ENCODE peak calls at places on chromosomes 3 and 15, in four cellular contexts. One of them, this sample, is unnamed.

GRCh38 chr15:37733628-37734027 is 200.8 kb upstream of the TMCO5A start:
- DNase-seq in astrocyte: no peak
- DNase-seq in fibroblast of villous mesenchyme: no peak
- DNase-seq in right atrium auricular region: no peak
- DNase-seq in this sample: peak

GRCh38 chr15:94840794-94841587 is 609.6 kb downstream of the MCTP2 start:
- DNase-seq in astrocyte: peak
- DNase-seq in fibroblast of villous mesenchyme: peak
- DNase-seq in right atrium auricular region: no peak
- DNase-seq in this sample: peak

GRCh38 chr15:86165263-86166204 is 85.9 kb downstream of the AGBL1 start:
- DNase-seq in astrocyte: peak
- DNase-seq in fibroblast of villous mesenchyme: no peak
- DNase-seq in right atrium auricular region: no peak
- DNase-seq in this sample: no peak

GRCh38 chr3:180265551-180265950 is 228.8 kb upstream of the PEX5L start:
- DNase-seq in astrocyte: peak
- DNase-seq in fibroblast of villous mesenchyme: peak
- DNase-seq in right atrium auricular region: no peak
- DNase-seq in this sample: no peak

GRCh38 chr3:134052370-134052769 is 22.6 kb upstream of the SLCO2A1 start:
- DNase-seq in astrocyte: no peak
- DNase-seq in fibroblast of villous mesenchyme: no peak
- DNase-seq in right atrium auricular region: no peak
- DNase-seq in this sample: no peak

GRCh38 chr3:149388001-149388435 is 10.6 kb upstream of the TM4SF1 start:
- DNase-seq in astrocyte: peak
- DNase-seq in fibroblast of villous mesenchyme: peak
- DNase-seq in right atrium auricular region: no peak
- DNase-seq in this sample: peak

GRCh38 chr15:40308844-40309189 is 1.1 kb upstream of the PLCB2 start:
- DNase-seq in astrocyte: no peak
- DNase-seq in fibroblast of villous mesenchyme: peak
- DNase-seq in right atrium auricular region: no peak
- DNase-seq in this sample: no peak

GRCh38 chr3:55622116-55622515 is 135.0 kb upstream of the WNT5A start:
- DNase-seq in astrocyte: peak
- DNase-seq in fibroblast of villous mesenchyme: no peak
- DNase-seq in right atrium auricular region: no peak
- DNase-seq in this sample: no peak

GRCh38 chr3:195204360-195205166 is 66.4 kb downstream of the XXYLT1 start:
- DNase-seq in astrocyte: peak
- DNase-seq in fibroblast of villous mesenchyme: no peak
- DNase-seq in right atrium auricular region: peak
- DNase-seq in this sample: peak

GRCh38 chr3:32355892-32356291 is 35.8 kb upstream of the CMTM7 start:
- DNase-seq in astrocyte: no peak
- DNase-seq in fibroblast of villous mesenchyme: no peak
- DNase-seq in right atrium auricular region: no peak
- DNase-seq in this sample: no peak

GRCh38 chr3:103059481-103059880 is 624.7 kb downstream of the ZPLD1 start:
- DNase-seq in astrocyte: no peak
- DNase-seq in fibroblast of villous mesenchyme: no peak
- DNase-seq in right atrium auricular region: no peak
- DNase-seq in this sample: no peak

GRCh38 chr3:139745831-139746230 is 68.1 kb upstream of the NMNAT3 start:
- DNase-seq in astrocyte: peak
- DNase-seq in fibroblast of villous mesenchyme: peak
- DNase-seq in right atrium auricular region: no peak
- DNase-seq in this sample: peak

GRCh38 chr3:28328188-28329151 is 20.1 kb upstream of the ZCWPW2 start:
- DNase-seq in astrocyte: no peak
- DNase-seq in fibroblast of villous mesenchyme: peak
- DNase-seq in right atrium auricular region: no peak
- DNase-seq in this sample: peak

GRCh38 chr3:196813903-196814302 is 53.8 kb upstream of the SENP5 start:
- DNase-seq in astrocyte: peak
- DNase-seq in fibroblast of villous mesenchyme: no peak
- DNase-seq in right atrium auricular region: no peak
- DNase-seq in this sample: peak

GRCh38 chr3:5729852-5730251 is 542.3 kb downstream of the EDEM1 start:
- DNase-seq in astrocyte: no peak
- DNase-seq in fibroblast of villous mesenchyme: no peak
- DNase-seq in right atrium auricular region: no peak
- DNase-seq in this sample: no peak

GRCh38 chr3:185807455-185808068 is 17.3 kb downstream of the IGF2BP2 start:
- DNase-seq in astrocyte: peak
- DNase-seq in fibroblast of villous mesenchyme: no peak
- DNase-seq in right atrium auricular region: no peak
- DNase-seq in this sample: peak

GRCh38 chr3:86950717-86951116 is 40.2 kb downstream of the VGLL3 start:
- DNase-seq in astrocyte: no peak
- DNase-seq in fibroblast of villous mesenchyme: no peak
- DNase-seq in right atrium auricular region: no peak
- DNase-seq in this sample: no peak

GRCh38 chr15:56929389-56929788 is 10.9 kb downstream of the TCF12 start:
- DNase-seq in astrocyte: peak
- DNase-seq in fibroblast of villous mesenchyme: peak
- DNase-seq in right atrium auricular region: no peak
- DNase-seq in this sample: peak

GRCh38 chr3:154969366-154969765 is 110.8 kb upstream of the MME start:
- DNase-seq in astrocyte: no peak
- DNase-seq in fibroblast of villous mesenchyme: peak
- DNase-seq in right atrium auricular region: no peak
- DNase-seq in this sample: peak

GRCh38 chr3:63400259-63400860 is 122.3 kb downstream of the SYNPR start:
- DNase-seq in astrocyte: peak
- DNase-seq in fibroblast of villous mesenchyme: peak
- DNase-seq in right atrium auricular region: no peak
- DNase-seq in this sample: peak

GRCh38 chr15:81002004-81002253 is 1.2 kb downstream of the TLNRD1 start:
- DNase-seq in astrocyte: no peak
- DNase-seq in fibroblast of villous mesenchyme: no peak
- DNase-seq in right atrium auricular region: no peak
- DNase-seq in this sample: no peak

GRCh38 chr3:71972031-71972430 is 187.1 kb upstream of the PROK2 start:
- DNase-seq in astrocyte: no peak
- DNase-seq in fibroblast of villous mesenchyme: no peak
- DNase-seq in right atrium auricular region: no peak
- DNase-seq in this sample: no peak

GRCh38 chr3:99920530-99921376 is 103.1 kb downstream of the CMSS1 start:
- DNase-seq in astrocyte: no peak
- DNase-seq in fibroblast of villous mesenchyme: peak
- DNase-seq in right atrium auricular region: peak
- DNase-seq in this sample: peak

GRCh38 chr3:73484656-73485248 is 140.0 kb downstream of the PDZRN3 start:
- DNase-seq in astrocyte: no peak
- DNase-seq in fibroblast of villous mesenchyme: no peak
- DNase-seq in right atrium auricular region: no peak
- DNase-seq in this sample: peak

GRCh38 chr15:73028030-73028429 is 24.2 kb upstream of the NEO1 start:
- DNase-seq in astrocyte: no peak
- DNase-seq in fibroblast of villous mesenchyme: no peak
- DNase-seq in right atrium auricular region: no peak
- DNase-seq in this sample: no peak

GRCh38 chr3:171718493-171719205 is 91.6 kb downstream of the PLD1 start:
- DNase-seq in astrocyte: no peak
- DNase-seq in fibroblast of villous mesenchyme: no peak
- DNase-seq in right atrium auricular region: no peak
- DNase-seq in this sample: no peak

GRCh38 chr3:100880845-100881244 is 112.4 kb downstream of the ABI3BP start:
- DNase-seq in astrocyte: peak
- DNase-seq in fibroblast of villous mesenchyme: no peak
- DNase-seq in right atrium auricular region: no peak
- DNase-seq in this sample: no peak

GRCh38 chr15:58497036-58497785 is 65.4 kb downstream of the LIPC start:
- DNase-seq in astrocyte: no peak
- DNase-seq in fibroblast of villous mesenchyme: no peak
- DNase-seq in right atrium auricular region: no peak
- DNase-seq in this sample: no peak

GRCh38 chr3:133578548-133579191 is 5.2 kb downstream of the CDV3 start:
- DNase-seq in astrocyte: peak
- DNase-seq in fibroblast of villous mesenchyme: peak
- DNase-seq in right atrium auricular region: peak
- DNase-seq in this sample: peak

GRCh38 chr3:128607710-128608048 is 42.9 kb downstream of the RPN1 start:
- DNase-seq in astrocyte: no peak
- DNase-seq in fibroblast of villous mesenchyme: no peak
- DNase-seq in right atrium auricular region: no peak
- DNase-seq in this sample: no peak

GRCh38 chr3:195259146-195259563 is 11.8 kb downstream of the XXYLT1 start:
- DNase-seq in astrocyte: peak
- DNase-seq in fibroblast of villous mesenchyme: peak
- DNase-seq in right atrium auricular region: peak
- DNase-seq in this sample: no peak

GRCh38 chr15:101037090-101037830 is 118.1 kb downstream of the LRRK1 start:
- DNase-seq in astrocyte: no peak
- DNase-seq in fibroblast of villous mesenchyme: no peak
- DNase-seq in right atrium auricular region: peak
- DNase-seq in this sample: no peak

GRCh38 chr3:179279294-179279693 is 28.4 kb upstream of the KCNMB3 start:
- DNase-seq in astrocyte: no peak
- DNase-seq in fibroblast of villous mesenchyme: no peak
- DNase-seq in right atrium auricular region: no peak
- DNase-seq in this sample: no peak

GRCh38 chr15:99441871-99442267 is 123.9 kb upstream of the MEF2A start:
- DNase-seq in astrocyte: no peak
- DNase-seq in fibroblast of villous mesenchyme: no peak
- DNase-seq in right atrium auricular region: peak
- DNase-seq in this sample: no peak
- H3K4me3 ChIP-seq in astrocyte: no peak
- H3K4me3 ChIP-seq in fibroblast of villous mesenchyme: no peak
- H3K4me3 ChIP-seq in right atrium auricular region: no peak
- H3K4me3 ChIP-seq in this sample: no peak

GRCh38 chr3:58495101-58495500 is 3.2 kb downstream of the KCTD6 start:
- DNase-seq in astrocyte: peak
- DNase-seq in fibroblast of villous mesenchyme: no peak
- DNase-seq in right atrium auricular region: no peak
- DNase-seq in this sample: no peak
- TF ChIP-seq CTCF in astrocyte: no peak
- TF ChIP-seq CTCF in fibroblast of villous mesenchyme: no peak
- TF ChIP-seq CTCF in right atrium auricular region: no peak
- TF ChIP-seq CTCF in this sample: no peak

GRCh38 chr15:32036972-32037371 is 6.7 kb downstream of the CHRNA7 start:
- DNase-seq in astrocyte: no peak
- DNase-seq in fibroblast of villous mesenchyme: no peak
- DNase-seq in right atrium auricular region: no peak
- DNase-seq in this sample: no peak

GRCh38 chr15:32041294-32041693 is 11.0 kb downstream of the CHRNA7 start:
- DNase-seq in astrocyte: no peak
- DNase-seq in fibroblast of villous mesenchyme: no peak
- DNase-seq in right atrium auricular region: no peak
- DNase-seq in this sample: no peak

DNA sequence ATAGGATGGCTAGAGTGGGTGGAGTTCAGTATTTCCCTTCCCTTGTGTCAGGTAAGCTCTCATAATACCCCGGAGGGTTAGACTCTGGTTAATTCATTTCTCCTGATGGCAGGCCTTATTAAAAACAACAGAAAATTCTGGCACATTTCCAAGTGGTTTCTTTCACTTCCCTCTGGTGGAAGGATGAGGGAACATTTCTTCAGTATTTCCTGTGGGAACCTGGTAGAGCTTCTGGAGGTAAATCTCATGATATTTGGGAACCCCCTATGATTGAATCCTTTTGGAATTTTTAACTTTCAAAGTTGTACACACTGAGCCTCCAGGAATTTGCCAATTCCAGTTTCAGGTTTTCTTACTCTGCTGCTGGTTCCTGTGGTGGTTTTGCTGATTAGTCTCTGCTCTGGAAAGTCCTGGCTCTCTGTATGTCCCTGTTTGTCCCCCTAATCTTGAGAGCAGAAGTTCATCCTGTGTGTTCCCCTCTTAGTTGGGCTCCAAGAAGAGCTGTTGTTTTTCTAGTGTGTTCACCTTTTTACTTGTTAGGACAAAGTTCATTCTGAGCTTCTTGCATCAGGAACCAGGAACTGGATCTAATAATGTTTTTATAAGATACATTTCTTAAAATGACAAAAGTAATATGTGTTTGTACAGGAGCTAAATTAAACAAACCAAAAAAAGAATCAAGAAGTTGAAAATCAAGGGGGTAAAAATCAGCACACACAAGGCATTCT is 12.1 kb downstream of the CHRNA7 start:
- DNase-seq in astrocyte: no peak
- DNase-seq in fibroblast of villous mesenchyme: no peak
- DNase-seq in right atrium auricular region: no peak
- DNase-seq in this sample: no peak
- H3K4me3 ChIP-seq in astrocyte: no peak
- H3K4me3 ChIP-seq in fibroblast of villous mesenchyme: no peak
- H3K4me3 ChIP-seq in right atrium auricular region: no peak
- H3K4me3 ChIP-seq in this sample: no peak

GRCh38 chr15:74398183-74398582 is 30.7 kb upstream of the CYP11A1 start:
- DNase-seq in astrocyte: no peak
- DNase-seq in fibroblast of villous mesenchyme: no peak
- DNase-seq in right atrium auricular region: no peak
- DNase-seq in this sample: no peak

GRCh38 chr15:74395319-74396145 is 28.1 kb upstream of the CYP11A1 start:
- DNase-seq in astrocyte: no peak
- DNase-seq in fibroblast of villous mesenchyme: no peak
- DNase-seq in right atrium auricular region: no peak
- DNase-seq in this sample: no peak

GRCh38 chr15:74397239-74398068 is 30.0 kb upstream of the CYP11A1 start:
- DNase-seq in astrocyte: no peak
- DNase-seq in fibroblast of villous mesenchyme: no peak
- DNase-seq in right atrium auricular region: no peak
- DNase-seq in this sample: no peak

GRCh38 chr15:74396146-74396438 is 28.6 kb upstream of the CYP11A1 start:
- DNase-seq in astrocyte: no peak
- DNase-seq in fibroblast of villous mesenchyme: no peak
- DNase-seq in right atrium auricular region: no peak
- DNase-seq in this sample: no peak

DNA sequence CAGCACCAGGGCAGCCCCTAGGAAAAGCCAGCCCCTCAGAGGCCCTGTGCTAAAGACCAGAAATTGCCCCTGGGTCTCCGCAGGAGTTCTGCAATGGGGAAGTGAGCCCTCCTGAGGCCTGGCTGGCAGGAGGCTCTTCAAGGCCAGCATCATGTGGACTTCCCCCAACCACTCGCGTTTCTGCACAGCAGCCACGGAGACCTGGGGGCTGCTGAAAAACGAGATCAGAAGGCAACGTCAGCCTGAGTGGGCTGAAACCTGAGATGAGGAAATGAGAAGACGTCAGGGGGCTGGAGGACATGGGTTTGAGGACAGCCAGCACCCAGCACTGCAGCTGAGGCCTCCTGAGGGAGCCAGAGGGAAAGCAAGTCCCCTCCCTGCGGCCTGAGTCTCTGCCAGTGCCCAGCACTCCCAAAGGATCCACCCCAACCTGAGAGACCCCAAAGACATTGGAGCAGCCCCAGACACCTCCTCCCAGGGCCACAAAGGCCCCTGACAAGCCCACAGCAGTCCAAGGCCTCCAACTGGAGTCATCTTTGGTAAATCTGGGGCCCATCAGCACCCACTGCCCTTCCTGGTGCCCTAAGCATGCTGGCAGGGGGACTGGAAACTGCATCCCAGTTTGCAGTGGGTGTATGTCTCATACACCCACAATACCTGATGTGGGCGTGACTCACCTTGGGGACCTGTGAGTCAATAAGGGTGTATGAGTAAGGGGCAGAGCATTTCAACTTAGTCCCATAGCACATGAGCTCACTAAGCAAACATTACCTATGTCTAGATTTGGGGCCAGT is 29.2 kb upstream of the CYP11A1 start:
- DNase-seq in astrocyte: peak
- DNase-seq in fibroblast of villous mesenchyme: no peak
- DNase-seq in right atrium auricular region: no peak
- DNase-seq in this sample: no peak
- TF ChIP-seq CTCF in astrocyte: no peak
- TF ChIP-seq CTCF in fibroblast of villous mesenchyme: no peak
- TF ChIP-seq CTCF in right atrium auricular region: no peak
- TF ChIP-seq CTCF in this sample: no peak

This sample was measured in fibroblast of pulmonary artery.